ENCODE peak calls at places on chromosomes 1 and 21, in five cellular contexts. X is K562, L is HepG2, A is GM12878, H is upper lobe of left lung. W is an unnamed sample.

GRCh38 chr21:15508554-15508953 is 221.2 kb upstream of the USP25 start:
- ATAC-seq in X (no peak), L (no peak), A (no peak), H (no peak), W (no peak)

GRCh38 chr1:230123280-230124186 is 56.5 kb downstream of the GALNT2 start:
- ATAC-seq in X (no peak), L (no peak), A (peak), H (no peak), W (no peak)

GRCh38 chr1:240691521-240692338 is 79.8 kb upstream of the GREM2 start:
- ATAC-seq in X (no peak), L (peak), A (no peak), H (no peak), W (peak)

GRCh38 chr1:84972377-84972987 is 24.4 kb downstream of the MCOLN2 start:
- ATAC-seq in X (no peak), L (no peak), A (peak), H (no peak), W (no peak)

GRCh38 chr1:241964550-241965241 is 7.1 kb downstream of the BECN2 start:
- ATAC-seq in X (peak), L (no peak), A (no peak), H (no peak), W (peak)

GRCh38 chr21:25424045-25424444 is 183.2 kb downstream of the MRPL39 start:
- ATAC-seq in X (no peak), L (no peak), A (peak), H (no peak), W (no peak)

GRCh38 chr1:43423672-43424550 is 29.8 kb downstream of the HYI start:
- ATAC-seq in X (no peak), L (no peak), A (no peak), H (no peak), W (peak)

GRCh38 chr1:115545096-115545720 is 96.6 kb upstream of the VANGL1 start:
- ATAC-seq in X (no peak), L (peak), A (no peak), H (no peak), W (no peak)

GRCh38 chr1:90779573-90779972 is 62.5 kb upstream of the BARHL2 start:
- ATAC-seq in X (no peak), L (no peak), A (no peak), H (no peak), W (no peak)

GRCh38 chr1:185091480-185091879 is 46.1 kb downstream of the RNF2 start:
- ATAC-seq in X (no peak), L (no peak), A (no peak), H (no peak), W (no peak)

GRCh38 chr1:248906741-248907661 is 966 bp downstream of the PGBD2 start:
- ATAC-seq in X (peak), L (peak), A (peak), H (no peak), W (no peak)

GRCh38 chr1:214312530-214313051 is 31.6 kb downstream of the SMYD2 start:
- ATAC-seq in X (no peak), L (peak), A (no peak), H (peak), W (no peak)

GRCh38 chr21:37153935-37154350 is 80.9 kb downstream of the TTC3 start:
- ATAC-seq in X (no peak), L (peak), A (no peak), H (peak), W (peak)

GRCh38 chr1:232440325-232441059 is 189.4 kb downstream of the SIPA1L2 start:
- ATAC-seq in X (no peak), L (no peak), A (no peak), H (no peak), W (no peak)

GRCh38 chr1:37951041-37951782 is 4.4 kb upstream of the INPP5B start:
- ATAC-seq in X (no peak), L (peak), A (no peak), H (no peak), W (no peak)

GRCh38 chr1:201715801-201716741 is 112.9 kb upstream of the IPO9 start:
- ATAC-seq in X (no peak), L (no peak), A (peak), H (peak), W (no peak)

GRCh38 chr1:67285780-67286488 is 21.7 kb upstream of the IL12RB2 start:
- ATAC-seq in X (no peak), L (no peak), A (peak), H (no peak), W (no peak)

GRCh38 chr1:193338194-193338593 is 151.8 kb upstream of the B3GALT2 start:
- ATAC-seq in X (peak), L (no peak), A (peak), H (no peak), W (no peak)

GRCh38 chr1:209900734-209901133 is 37.3 kb upstream of the SYT14 start:
- ATAC-seq in X (no peak), L (no peak), A (no peak), H (no peak), W (no peak)

GRCh38 chr1:165592945-165593823 is 37.9 kb upstream of the MGST3 start:
- ATAC-seq in X (peak), L (peak), A (peak), H (no peak), W (no peak)

GRCh38 chr1:76148460-76148859 is 73.9 kb downstream of the ST6GALNAC3 start:
- ATAC-seq in X (no peak), L (no peak), A (no peak), H (no peak), W (no peak)

GRCh38 chr1:17574502-17574901 is 35.0 kb downstream of the ARHGEF10L start:
- ATAC-seq in X (peak), L (peak), A (peak), H (no peak), W (no peak)

GRCh38 chr21:39105341-39105765 is 77.9 kb downstream of the PSMG1 start:
- ATAC-seq in X (peak), L (peak), A (no peak), H (no peak), W (no peak)

GRCh38 chr1:101144868-101145808 is 91.7 kb upstream of the S1PR1 start:
- ATAC-seq in X (no peak), L (no peak), A (peak), H (no peak), W (no peak)

GRCh38 chr1:157472302-157472701 is 80.0 kb downstream of the FCRL5 start:
- ATAC-seq in X (no peak), L (no peak), A (no peak), H (no peak), W (no peak)

GRCh38 chr1:202798260-202798659 is 10.0 kb downstream of the KDM5B start:
- ATAC-seq in X (no peak), L (no peak), A (peak), H (no peak), W (no peak)

GRCh38 chr1:68528243-68528642 is 31.4 kb upstream of the DEPDC1 start:
- ATAC-seq in X (no peak), L (no peak), A (no peak), H (no peak), W (no peak)

GRCh38 chr1:236604218-236605029 is at the start of gene HEATR1:
- ATAC-seq in X (peak), L (peak), A (peak), H (peak), W (peak)
- TF ChIP-seq EP300 in X (peak), L (no peak), A (no peak), H (peak), W (no peak)

GRCh38 chr1:227094249-227094966 is 154.3 kb downstream of the COQ8A start:
- ATAC-seq in X (no peak), L (peak), A (no peak), H (no peak), W (no peak)
- TF ChIP-seq POLR2AphosphoS5 in X (no peak), L (no peak), A (no peak), H (no peak), W (no peak)

GRCh38 chr1:2300851-2301606 is 72.9 kb downstream of the SKI start:
- ATAC-seq in X (no peak), L (no peak), A (peak), H (peak), W (peak)
- TF ChIP-seq POLR2A in X (no peak), L (no peak), A (peak), H (peak), W (peak)

DNA sequence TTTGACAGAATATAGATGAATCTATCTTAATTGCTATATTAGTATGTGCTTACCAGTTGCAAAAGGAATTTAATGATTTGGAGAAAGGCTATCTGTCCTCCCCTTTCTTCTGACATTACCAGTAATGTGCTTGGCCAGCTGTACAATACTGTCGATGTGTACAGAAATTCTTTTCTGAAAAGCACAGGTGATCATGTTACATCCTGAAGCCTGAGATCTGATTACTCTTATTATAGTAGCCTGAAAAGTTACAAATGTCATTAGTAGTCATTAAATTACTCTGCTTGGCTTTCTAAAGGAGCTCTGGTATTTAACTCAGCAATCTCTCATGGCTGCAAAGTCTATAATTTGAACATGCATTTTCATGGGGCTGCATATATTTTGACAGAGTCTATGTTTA is 209.8 kb downstream of the PTPRC start:
- ATAC-seq in X (no peak), L (no peak), A (no peak), H (no peak), W (no peak)
- TF ChIP-seq EP300 in X (no peak), L (no peak), A (no peak), H (no peak), W (no peak)

GRCh38 chr1:228212966-228213844 is 5.4 kb downstream of the OBSCN start:
- ATAC-seq in X (peak), L (peak), A (peak), H (peak), W (peak)
- TF ChIP-seq POLR2AphosphoS5 in X (no peak), L (no peak), A (no peak), H (no peak), W (peak)